ENCODE peak calls at places on chromosomes 12 and 14, in seven cellular contexts. T is heart left ventricle, J is GM12865, G is NB4, U is BJ, O is fibroblast of pulmonary artery, C is cardiac muscle cell. P is an unnamed sample.

GRCh38 chr12:14185441-14186192 is 179.9 kb upstream of the ATF7IP start:
- DNase-seq in T (no peak), J (peak; percentile 65), G (peak; percentile 51), U (no peak), O (peak; percentile 52), C (peak; percentile 58), P (peak; percentile 51)

GRCh38 chr12:92927055-92927435 is 2.0 kb downstream of the EEA1 start:
- DNase-seq in T (no peak), J (peak; percentile 68), G (peak; percentile 61), U (no peak), O (peak; percentile 51), C (peak; percentile 43), P (peak; percentile 65)

GRCh38 chr12:52873832-52874572 is 25.2 kb upstream of the KRT78 start:
- DNase-seq in T (peak; percentile 94), J (no peak), G (peak; percentile 91), U (peak; percentile 66), O (peak; percentile 88), C (peak; percentile 94), P (peak; percentile 94)

GRCh38 chr14:35229495-35230089 is 62.6 kb upstream of the PSMA6 start:
- DNase-seq in T (no peak), J (peak; percentile 28), G (peak; percentile 51), U (no peak), O (peak; percentile 38), C (peak; percentile 39), P (peak; percentile 39)

GRCh38 chr12:122795807-122796206 is 21.4 kb downstream of the CCDC62 start:
- DNase-seq in T (no peak), J (no peak), G (no peak), U (no peak), O (no peak), C (no peak), P (no peak)

GRCh38 chr12:93784339-93785086 is 107.3 kb downstream of the CRADD start:
- DNase-seq in T (no peak), J (no peak), G (no peak), U (no peak), O (peak; percentile 70), C (peak; percentile 74), P (peak; percentile 77)

GRCh38 chr14:70845601-70846000 is 36.3 kb upstream of the MAP3K9 start:
- DNase-seq in T (no peak), J (no peak), G (no peak), U (no peak), O (no peak), C (no peak), P (no peak)

GRCh38 chr14:104389326-104390220 is 190.0 kb upstream of the C14orf180 start:
- DNase-seq in T (peak; percentile 59), J (peak; percentile 18), G (no peak), U (no peak), O (no peak), C (no peak), P (no peak)

GRCh38 chr12:56206373-56207166 is 15.2 kb downstream of the RNF41 start:
- DNase-seq in T (peak; percentile 70), J (peak; percentile 62), G (peak; percentile 69), U (no peak), O (peak; percentile 71), C (peak; percentile 64), P (peak; percentile 76)
- TF ChIP-seq CTCF in T (peak; percentile 53), J (peak; percentile 62), G (peak; percentile 79), U (peak; percentile 64), O (peak; percentile 81), C (peak; percentile 72), P (peak; percentile 74)

DNA sequence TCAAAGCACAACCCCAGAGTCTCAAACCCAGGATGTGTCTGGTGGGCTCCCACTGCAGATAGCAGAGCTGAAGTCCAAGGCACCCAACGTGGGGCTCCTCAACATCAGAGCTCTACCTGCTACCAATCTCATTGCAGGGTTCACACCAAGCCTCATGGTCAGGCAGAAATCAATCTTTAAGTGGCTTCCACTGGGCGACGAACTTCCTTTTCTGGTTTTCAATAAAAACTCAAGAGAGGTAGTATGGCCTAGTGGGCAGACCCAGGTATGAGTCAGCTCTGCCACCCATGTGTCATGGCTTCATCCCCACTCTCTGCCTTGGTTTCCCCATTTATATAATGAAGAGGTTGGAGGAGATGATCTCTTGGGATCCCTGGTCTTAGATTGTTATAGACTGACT is 47.0 kb downstream of the BCL11B start:
- DNase-seq in T (no peak), J (no peak), G (no peak), U (no peak), O (no peak), C (no peak), P (no peak)
- H3K4me3 ChIP-seq in T (no peak overlapping the region), J (no peak overlapping the region), G (no peak overlapping the region), U (no peak overlapping the region), O (no peak overlapping the region), C (no peak overlapping the region), P (no peak overlapping the region)

GRCh38 chr12:132950844-132951535 is 5.1 kb downstream of the ZNF605 start:
- DNase-seq in T (no peak), J (no peak), G (no peak), U (no peak), O (no peak), C (no peak), P (no peak)
- TF ChIP-seq CTCF in T (no peak), J (no peak), G (no peak), U (no peak), O (no peak), C (no peak), P (no peak)

DNA sequence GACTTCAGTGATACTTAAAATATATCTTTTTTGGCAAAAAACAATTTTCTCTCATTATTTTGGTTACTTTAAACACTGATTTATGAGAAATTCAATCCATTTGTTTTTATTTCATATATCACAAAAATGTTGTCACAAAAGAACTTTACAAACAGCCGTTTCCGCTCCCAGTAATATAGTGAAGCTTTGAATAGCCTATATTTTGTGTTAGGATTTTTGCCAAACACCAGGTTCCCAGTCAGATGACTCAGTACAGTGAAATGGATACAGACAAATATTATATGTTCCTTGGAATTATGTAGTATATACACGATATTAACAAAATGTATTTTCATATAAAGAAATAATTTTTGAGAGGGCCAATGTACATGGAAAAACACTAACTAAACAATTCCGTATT is 411.1 kb downstream of the CCER1 start:
- DNase-seq in T (no peak), J (no peak), G (no peak), U (no peak), O (peak; percentile 53), C (peak; percentile 38), P (peak; percentile 44)
- H3K4me3 ChIP-seq in T (no peak overlapping the region), J (no peak overlapping the region), G (no peak overlapping the region), U (no peak overlapping the region), O (no peak overlapping the region), C (no peak overlapping the region), P (no peak overlapping the region)